ENCODE peak calls at places on chromosomes 2 and 18, in seven cellular contexts. N is activated CD8-positive, alpha-beta memory T cell treated with anti-CD3 and anti-CD28 coated beads for 48 hours; I is H7; O is GM12892; L is GM20000; W is AG08395; R is anterior cingulate cortex. Q is an unnamed sample.

GRCh38 chr2:12725238-12726187 is 8.8 kb downstream of the TRIB2 start:
- DNase-seq in O (no peak), W (no peak), I (no peak), L (no peak), R (no peak), N (no peak), Q (no peak)

GRCh38 chr18:79371536-79372210 is 24.1 kb upstream of the NFATC1 start:
- DNase-seq in I (peak; percentile 25), R (no peak), W (no peak), O (no peak), N (no peak), L (peak; percentile 73), Q (no peak)

GRCh38 chr2:120436460-120436739 is 90.5 kb downstream of the INHBB start:
- DNase-seq in O (no peak), L (no peak), R (no peak), W (peak; percentile 58), N (no peak), I (peak; percentile 41), Q (no peak)

GRCh38 chr2:180938419-180938818 is 42.0 kb upstream of the UBE2E3 start:
- DNase-seq in L (no peak), N (no peak), O (no peak), I (no peak), R (no peak), W (peak; percentile 3), Q (no peak)

GRCh38 chr2:105573910-105574655 is 170.6 kb upstream of the NCK2 start:
- DNase-seq in N (no peak), L (no peak), O (no peak), R (no peak), I (no peak), W (no peak), Q (no peak)

GRCh38 chr2:15636972-15637785 is 45.5 kb downstream of the DDX1 start:
- DNase-seq in R (peak; percentile 65), I (peak; percentile 80), N (peak; percentile 17), W (peak; percentile 84), O (no peak), L (peak; percentile 65), Q (peak; percentile 41)

GRCh38 chr18:12307251-12307736 is 747 bp upstream of the TUBB6 start:
- DNase-seq in L (no peak), W (peak; percentile 73), R (no peak), I (peak; percentile 72), O (no peak), N (no peak), Q (no peak)

GRCh38 chr18:26540041-26540628 is 8.2 kb downstream of the KCTD1 start:
- DNase-seq in I (no peak), R (no peak), W (peak; percentile 46), N (no peak), L (no peak), O (no peak), Q (no peak)

GRCh38 chr2:75241696-75242095 is 42.4 kb upstream of the TACR1 start:
- DNase-seq in O (no peak), W (no peak), N (no peak), L (no peak), I (peak; percentile 11), R (no peak), Q (no peak)

GRCh38 chr2:50952596-50952995 is 79.3 kb downstream of the NRXN1 start:
- DNase-seq in O (no peak), R (no peak), I (no peak), W (no peak), N (no peak), L (no peak), Q (no peak)

GRCh38 chr2:112920923-112921532 is 10.1 kb downstream of the IL37 start:
- DNase-seq in O (no peak), W (no peak), I (no peak), L (no peak), R (no peak), N (no peak), Q (no peak)

GRCh38 chr2:36468463-36469266 is 113.1 kb downstream of the CRIM1 start:
- DNase-seq in R (no peak), W (no peak), N (no peak), I (no peak), L (no peak), O (no peak), Q (no peak)

GRCh38 chr2:120472891-120473309 is 127.0 kb downstream of the INHBB start:
- DNase-seq in L (no peak), W (no peak), I (no peak), R (no peak), O (no peak), N (no peak), Q (no peak)

GRCh38 chr2:237566401-237567235 is at the start of gene PRLH:
- DNase-seq in L (no peak), I (peak; percentile 59), R (no peak), O (no peak), W (no peak), N (no peak), Q (no peak)

GRCh38 chr2:159202568-159203071 is 83.9 kb downstream of the WDSUB1 start:
- DNase-seq in I (no peak), W (peak; percentile 98), O (no peak), L (no peak), R (no peak), N (no peak), Q (no peak)

GRCh38 chr2:21819475-21819874 is 695.7 kb downstream of the TDRD15 start:
- DNase-seq in N (no peak), R (no peak), O (no peak), W (no peak), L (no peak), I (no peak), Q (no peak)

GRCh38 chr2:233026211-233026813 is 6.2 kb upstream of the NEU2 start:
- DNase-seq in O (no peak), L (no peak), I (no peak), N (no peak), R (no peak), W (peak; percentile 62), Q (no peak)

GRCh38 chr2:71157124-71157802 is 26.8 kb downstream of the MPHOSPH10 start:
- DNase-seq in R (peak; percentile 44), O (peak; percentile 35), N (peak; percentile 65), W (peak; percentile 44), L (peak; percentile 68), I (peak; percentile 91), Q (peak; percentile 63)

GRCh38 chr2:133530645-133531044 is 37.6 kb downstream of the NCKAP5 start:
- DNase-seq in L (no peak), O (no peak), W (no peak), I (no peak), R (no peak), N (no peak), Q (no peak)

GRCh38 chr2:10549196-10549595 is 101.1 kb upstream of the ODC1 start:
- DNase-seq in I (peak; percentile 10), R (no peak), N (no peak), O (no peak), L (no peak), W (no peak), Q (no peak)

GRCh38 chr18:64972545-64972944 is 778.3 kb upstream of the CDH7 start:
- DNase-seq in O (no peak), N (no peak), W (no peak), R (no peak), I (no peak), L (no peak), Q (no peak)

GRCh38 chr2:3354986-3355385 is 22.6 kb downstream of the EIPR1 start:
- DNase-seq in N (no peak), R (no peak), W (no peak), L (no peak), O (no peak), I (no peak), Q (no peak)

GRCh38 chr18:5972298-5972697 is 77.0 kb upstream of the TMEM200C start:
- DNase-seq in R (no peak), I (no peak), L (peak; percentile 25), O (no peak), W (no peak), N (no peak), Q (no peak)

GRCh38 chr2:202841090-202841867 is 30.3 kb downstream of the ICA1L start:
- DNase-seq in O (no peak), W (no peak), N (no peak), R (no peak), L (no peak), I (no peak), Q (no peak)

GRCh38 chr2:144705328-144706245 is 185.7 kb upstream of the ZEB2 start:
- DNase-seq in I (no peak), L (no peak), N (no peak), W (no peak), O (no peak), R (no peak), Q (no peak)

Q was measured in memory B cell.